ENCODE peak calls at places on chromosomes 7 and 10, in eight cellular contexts. S is psoas muscle; T is IMR-90; W is fibroblast of lung; E is naive thymus-derived CD4-positive, alpha-beta T cell; A is OCI-LY7; J is left ventricle myocardium inferior; O is cardiac muscle cell. R is an unnamed sample. For H3K4me1, the result is how much of the 10 kb centered on the place peaks cover.

GRCh38 chr10:374354-374753 is 239.1 kb downstream of the ZMYND11 start:
- DNase-seq in O (no peak), J (no peak), T (no peak), A (no peak), W (no peak), S (no peak), E (no peak), R (peak)

GRCh38 chr7:22900101-22900500 is 77.5 kb upstream of the TOMM7 start:
- DNase-seq in E (no peak), T (no peak), O (no peak), A (no peak), W (no peak), S (no peak), J (no peak), R (no peak)

GRCh38 chr10:100021322-100021721 is 11.6 kb upstream of the DNMBP start:
- DNase-seq in T (no peak), W (no peak), S (no peak), J (no peak), A (peak), E (no peak), O (no peak), R (no peak)

GRCh38 chr7:73436031-73436929 is 2.7 kb downstream of the FZD9 start:
- DNase-seq in A (no peak), E (no peak), O (no peak), T (no peak), W (no peak), J (no peak), S (no peak), R (no peak)

GRCh38 chr10:43196981-43197833 is 59.0 kb downstream of the CSGALNACT2 start:
- DNase-seq in S (peak), T (no peak), E (no peak), W (no peak), J (no peak), O (no peak), A (no peak), R (peak)

GRCh38 chr7:150738092-150739044 is 1.1 kb downstream of the GIMAP5 start:
- DNase-seq in S (no peak), O (no peak), W (no peak), J (no peak), A (no peak), T (no peak), E (no peak), R (no peak)

GRCh38 chr7:108014747-108015682 is 12.1 kb upstream of the LAMB1 start:
- DNase-seq in W (peak), A (no peak), O (peak), S (no peak), E (no peak), J (no peak), T (peak), R (no peak)

GRCh38 chr7:55552320-55553086 is 19.8 kb downstream of the VOPP1 start:
- DNase-seq in E (no peak), A (no peak), J (no peak), O (peak), S (peak), W (peak), T (peak), R (peak)

GRCh38 chr10:14478201-14478600 is 147.5 kb upstream of the FRMD4A start:
- DNase-seq in A (no peak), S (no peak), E (no peak), O (no peak), J (no peak), W (no peak), T (no peak), R (no peak)

GRCh38 chr10:71357792-71358265 is 38.8 kb downstream of the SLC29A3 start:
- DNase-seq in A (no peak), S (no peak), T (peak), O (peak), J (no peak), W (peak), E (no peak), R (no peak)
- H3K4me1 ChIP-seq in A (under half), S (under half), T (under half), O (under half), J (under half), W (under half), E (under half), R (under half)

GRCh38 chr10:35458500-35459448 is 122.5 kb downstream of the CCNY start:
- DNase-seq in E (no peak), W (no peak), J (no peak), S (no peak), T (no peak), O (no peak), A (no peak), R (no peak)

GRCh38 chr10:35459449-35459847 is 123.1 kb downstream of the CCNY start:
- DNase-seq in J (no peak), S (no peak), O (no peak), E (no peak), T (no peak), A (no peak), W (no peak), R (no peak)

GRCh38 chr10:35453855-35454532 is 117.7 kb downstream of the CCNY start:
- DNase-seq in A (no peak), S (no peak), T (peak), J (no peak), E (no peak), O (peak), W (peak), R (peak)

GRCh38 chr10:35456175-35456574 is 119.9 kb downstream of the CCNY start:
- DNase-seq in T (no peak), W (no peak), A (no peak), O (no peak), E (no peak), S (no peak), J (no peak), R (no peak)

GRCh38 chr10:35456784-35457183 is 120.5 kb downstream of the CCNY start:
- DNase-seq in A (no peak), E (no peak), S (no peak), O (no peak), T (no peak), W (no peak), J (no peak), R (no peak)
- H3K4me1 ChIP-seq in A (under half), E (half or more), S (half or more), O (under half), T (under half), W (under half), J (half or more), R (under half)

GRCh38 chr10:132558516-132559413 is 21.2 kb downstream of the INPP5A start:
- DNase-seq in O (no peak), E (no peak), S (peak), J (no peak), W (no peak), A (no peak), T (no peak), R (peak)
- H3K4me1 ChIP-seq in O (under half), E (under half), S (under half), J (half or more), W (under half), A (half or more), T (under half), R (under half)

GRCh38 chr7:27551803-27552202 is 110.9 kb downstream of the HIBADH start:
- DNase-seq in J (no peak), A (no peak), S (no peak), O (no peak), E (no peak), T (no peak), W (no peak), R (no peak)

GRCh38 chr7:27554826-27555225 is 107.9 kb downstream of the HIBADH start:
- DNase-seq in E (no peak), S (no peak), W (no peak), J (no peak), T (no peak), O (no peak), A (no peak), R (no peak)

GRCh38 chr7:27555670-27556069 is 107.0 kb downstream of the HIBADH start:
- DNase-seq in E (no peak), O (no peak), A (no peak), J (no peak), T (no peak), W (no peak), S (no peak), R (no peak)

GRCh38 chr7:27549621-27550020 is 113.1 kb downstream of the HIBADH start:
- DNase-seq in O (no peak), A (no peak), T (no peak), S (no peak), E (no peak), W (no peak), J (no peak), R (no peak)

DNA sequence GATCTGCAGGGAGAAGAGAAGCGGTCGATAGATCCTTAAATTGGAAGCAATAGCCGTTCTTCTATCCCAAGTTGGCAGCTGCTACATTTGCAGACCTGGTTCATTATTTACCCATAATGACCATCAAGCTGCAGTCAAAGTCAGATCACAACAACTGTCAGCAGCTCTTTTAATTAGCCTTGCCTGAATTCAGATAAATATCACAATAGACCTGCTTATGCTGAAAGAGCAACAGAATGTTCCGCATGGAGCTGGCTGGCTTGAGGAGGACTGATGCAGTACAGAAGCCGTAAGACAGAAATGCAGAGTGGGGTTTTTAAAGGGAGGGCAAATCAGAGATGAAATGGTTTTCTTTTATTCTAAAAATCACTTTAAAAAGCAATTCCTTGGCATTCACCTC is 109.4 kb downstream of the HIBADH start:
- DNase-seq in A (no peak), J (no peak), E (no peak), T (no peak), W (no peak), O (no peak), S (no peak), R (no peak)
- H3K4me1 ChIP-seq in A (under half), J (under half), E (under half), T (under half), W (under half), O (under half), S (under half), R (under half)

GRCh38 chr7:30625283-30625682 is 30.6 kb downstream of the GARS1 start:
- DNase-seq in W (no peak), S (no peak), O (peak), A (no peak), T (no peak), J (no peak), E (no peak), R (no peak)
- H3K4me1 ChIP-seq in W (under half), S (under half), O (under half), A (under half), T (under half), J (under half), E (under half), R (under half)

DNA sequence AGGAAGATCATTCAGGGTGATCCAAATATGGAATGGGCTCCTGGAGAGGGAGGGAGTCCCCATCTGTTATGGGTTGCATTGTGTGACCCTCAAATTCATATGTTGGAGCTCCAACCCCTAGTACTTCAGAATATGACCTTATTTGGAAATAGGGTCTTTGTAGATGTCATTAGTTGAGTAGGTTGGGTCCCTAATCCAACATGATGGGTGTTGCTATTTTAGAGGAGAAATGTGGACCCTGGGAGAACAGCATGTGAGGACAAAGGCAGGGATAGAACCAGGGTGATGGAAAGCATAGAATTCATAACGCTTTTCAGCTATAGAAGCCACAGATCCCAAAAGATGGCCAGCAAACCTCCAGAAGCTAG is 91.5 kb upstream of the SMNDC1 start:
- DNase-seq in J (no peak), S (no peak), W (no peak), O (no peak), A (no peak), T (no peak), E (no peak), R (no peak)
- H3K4me1 ChIP-seq in J (under half), S (under half), W (under half), O (under half), A (under half), T (under half), E (under half), R (under half)

GRCh38 chr10:124708246-124708779 is 35.9 kb downstream of the FAM53B start:
- DNase-seq in S (peak), J (no peak), O (peak), W (peak), A (no peak), T (no peak), E (no peak), R (peak)
- H3K4me1 ChIP-seq in S (half or more), J (half or more), O (under half), W (under half), A (half or more), T (under half), E (half or more), R (under half)